ENCODE peak calls at places on chromosomes 7 and 10, in five cellular contexts. One of them, this sample, is unnamed. For H3K4me1, the result is how much of the 10 kb centered on the place peaks cover.

GRCh38 chr7:44388089-44388970 is 62.9 kb upstream of the CAMK2B start:
- DNase-seq in A549: no peak
- DNase-seq in suprapubic skin: no peak
- DNase-seq in heart left ventricle: no peak
- DNase-seq in IMR-90: no peak
- DNase-seq in this sample: no peak

GRCh38 chr7:84913731-84914130 is 273.1 kb downstream of the SEMA3D start:
- DNase-seq in heart left ventricle: no peak
- DNase-seq in IMR-90: peak
- DNase-seq in A549: no peak
- DNase-seq in suprapubic skin: no peak
- DNase-seq in this sample: no peak

GRCh38 chr7:132049462-132050304 is 493.3 kb upstream of the PODXL start:
- DNase-seq in heart left ventricle: no peak
- DNase-seq in suprapubic skin: no peak
- DNase-seq in A549: peak
- DNase-seq in IMR-90: peak
- DNase-seq in this sample: peak

GRCh38 chr10:80894339-80894791 is 356.7 kb downstream of the SH2D4B start:
- DNase-seq in A549: no peak
- DNase-seq in suprapubic skin: no peak
- DNase-seq in heart left ventricle: no peak
- DNase-seq in IMR-90: no peak
- DNase-seq in this sample: no peak

GRCh38 chr10:105774351-105774750 is 1133.3 kb downstream of the SORCS3 start:
- DNase-seq in heart left ventricle: no peak
- DNase-seq in A549: no peak
- DNase-seq in IMR-90: no peak
- DNase-seq in suprapubic skin: no peak
- DNase-seq in this sample: no peak

GRCh38 chr7:20064974-20065862 is 152.0 kb downstream of the MACC1 start:
- DNase-seq in suprapubic skin: no peak
- DNase-seq in heart left ventricle: no peak
- DNase-seq in IMR-90: peak
- DNase-seq in A549: no peak
- DNase-seq in this sample: peak

GRCh38 chr10:69467928-69468770 is 16.9 kb downstream of the TSPAN15 start:
- DNase-seq in heart left ventricle: peak
- DNase-seq in suprapubic skin: no peak
- DNase-seq in IMR-90: no peak
- DNase-seq in A549: no peak
- DNase-seq in this sample: no peak

GRCh38 chr7:73876361-73876760 is 15.4 kb downstream of the TMEM270 start:
- DNase-seq in IMR-90: no peak
- DNase-seq in A549: no peak
- DNase-seq in heart left ventricle: no peak
- DNase-seq in suprapubic skin: no peak
- DNase-seq in this sample: no peak

GRCh38 chr7:33334349-33334748 is 205.0 kb downstream of the BBS9 start:
- DNase-seq in heart left ventricle: no peak
- DNase-seq in A549: no peak
- DNase-seq in IMR-90: peak
- DNase-seq in suprapubic skin: no peak
- DNase-seq in this sample: no peak

GRCh38 chr10:550665-551460 is 138.6 kb downstream of the DIP2C start:
- DNase-seq in IMR-90: no peak
- DNase-seq in suprapubic skin: no peak
- DNase-seq in heart left ventricle: no peak
- DNase-seq in A549: no peak
- DNase-seq in this sample: no peak

GRCh38 chr7:26560857-26561256 is 269.2 kb downstream of the SNX10 start:
- DNase-seq in A549: no peak
- DNase-seq in IMR-90: no peak
- DNase-seq in suprapubic skin: no peak
- DNase-seq in heart left ventricle: no peak
- DNase-seq in this sample: no peak

GRCh38 chr7:85068796-85069195 is 118.1 kb downstream of the SEMA3D start:
- DNase-seq in IMR-90: peak
- DNase-seq in suprapubic skin: no peak
- DNase-seq in A549: no peak
- DNase-seq in heart left ventricle: no peak
- DNase-seq in this sample: no peak

GRCh38 chr10:77911535-77912123 is 14.9 kb downstream of the DLG5 start:
- DNase-seq in heart left ventricle: no peak
- DNase-seq in IMR-90: peak
- DNase-seq in A549: peak
- DNase-seq in suprapubic skin: no peak
- DNase-seq in this sample: peak

GRCh38 chr10:49351669-49352068 is 44.2 kb downstream of the DRGX start:
- DNase-seq in A549: no peak
- DNase-seq in heart left ventricle: no peak
- DNase-seq in suprapubic skin: no peak
- DNase-seq in IMR-90: no peak
- DNase-seq in this sample: no peak

GRCh38 chr7:4871056-4871680 is 9.3 kb upstream of the PAPOLB start:
- DNase-seq in IMR-90: no peak
- DNase-seq in suprapubic skin: no peak
- DNase-seq in heart left ventricle: no peak
- DNase-seq in A549: no peak
- DNase-seq in this sample: no peak

GRCh38 chr7:150324366-150324961 is 1.1 kb upstream of the ACTR3C start:
- DNase-seq in heart left ventricle: no peak
- DNase-seq in A549: no peak
- DNase-seq in IMR-90: peak
- DNase-seq in suprapubic skin: no peak
- DNase-seq in this sample: no peak

GRCh38 chr10:18542832-18543231 is 108.6 kb downstream of the NSUN6 start:
- DNase-seq in A549: no peak
- DNase-seq in suprapubic skin: no peak
- DNase-seq in heart left ventricle: no peak
- DNase-seq in IMR-90: peak
- DNase-seq in this sample: no peak

GRCh38 chr7:120665068-120665467 is 192.9 kb downstream of the TSPAN12 start:
- DNase-seq in heart left ventricle: no peak
- DNase-seq in suprapubic skin: no peak
- DNase-seq in IMR-90: no peak
- DNase-seq in A549: no peak
- DNase-seq in this sample: no peak

GRCh38 chr10:31836569-31837406 is 91.8 kb downstream of the ARHGAP12 start:
- DNase-seq in heart left ventricle: no peak
- DNase-seq in IMR-90: peak
- DNase-seq in suprapubic skin: no peak
- DNase-seq in A549: peak
- DNase-seq in this sample: no peak

GRCh38 chr7:24995466-24995865 is 15.5 kb upstream of the OSBPL3 start:
- DNase-seq in A549: no peak
- DNase-seq in suprapubic skin: no peak
- DNase-seq in heart left ventricle: no peak
- DNase-seq in IMR-90: no peak
- DNase-seq in this sample: no peak

GRCh38 chr7:71900556-71900955 is 511.6 kb downstream of the CALN1 start:
- DNase-seq in A549: no peak
- DNase-seq in heart left ventricle: no peak
- DNase-seq in suprapubic skin: no peak
- DNase-seq in IMR-90: no peak
- DNase-seq in this sample: no peak

GRCh38 chr7:149620961-149621360 is 123.4 kb upstream of the ZNF746 start:
- DNase-seq in suprapubic skin: peak
- DNase-seq in IMR-90: no peak
- DNase-seq in A549: no peak
- DNase-seq in heart left ventricle: no peak
- DNase-seq in this sample: no peak

GRCh38 chr7:28382146-28382545 is 30.2 kb upstream of the CREB5 start:
- DNase-seq in IMR-90: no peak
- DNase-seq in A549: no peak
- DNase-seq in suprapubic skin: no peak
- DNase-seq in heart left ventricle: no peak
- DNase-seq in this sample: no peak

GRCh38 chr10:84294766-84295447 is 33.5 kb upstream of the CCSER2 start:
- DNase-seq in IMR-90: peak
- DNase-seq in heart left ventricle: no peak
- DNase-seq in A549: no peak
- DNase-seq in suprapubic skin: no peak
- DNase-seq in this sample: no peak

GRCh38 chr7:81690251-81690650 is 79.6 kb downstream of the HGF start:
- DNase-seq in suprapubic skin: no peak
- DNase-seq in heart left ventricle: no peak
- DNase-seq in A549: no peak
- DNase-seq in IMR-90: no peak
- DNase-seq in this sample: no peak

GRCh38 chr10:35090162-35090954 is at the start of gene CUL2:
- DNase-seq in heart left ventricle: peak
- DNase-seq in A549: peak
- DNase-seq in IMR-90: peak
- DNase-seq in suprapubic skin: peak
- DNase-seq in this sample: peak

GRCh38 chr10:129033790-129034272 is 433.2 kb upstream of the MGMT start:
- DNase-seq in heart left ventricle: no peak
- DNase-seq in A549: no peak
- DNase-seq in IMR-90: no peak
- DNase-seq in suprapubic skin: no peak
- DNase-seq in this sample: no peak

GRCh38 chr10:48800283-48800675 is 115.6 kb downstream of the WDFY4 start:
- DNase-seq in A549: no peak
- DNase-seq in suprapubic skin: no peak
- DNase-seq in IMR-90: no peak
- DNase-seq in heart left ventricle: no peak
- DNase-seq in this sample: no peak

GRCh38 chr10:96212911-96213310 is 58.5 kb downstream of the BLNK start:
- DNase-seq in suprapubic skin: no peak
- DNase-seq in IMR-90: no peak
- DNase-seq in heart left ventricle: no peak
- DNase-seq in A549: no peak
- DNase-seq in this sample: no peak

GRCh38 chr10:96218826-96219225 is 52.5 kb downstream of the BLNK start:
- DNase-seq in IMR-90: no peak
- DNase-seq in suprapubic skin: no peak
- DNase-seq in heart left ventricle: no peak
- DNase-seq in A549: no peak
- DNase-seq in this sample: no peak

GRCh38 chr10:96211775-96212174 is 59.6 kb downstream of the BLNK start:
- DNase-seq in A549: no peak
- DNase-seq in IMR-90: no peak
- DNase-seq in suprapubic skin: no peak
- DNase-seq in heart left ventricle: no peak
- DNase-seq in this sample: no peak

GRCh38 chr10:96217711-96218110 is 53.7 kb downstream of the BLNK start:
- DNase-seq in heart left ventricle: no peak
- DNase-seq in A549: no peak
- DNase-seq in suprapubic skin: no peak
- DNase-seq in IMR-90: no peak
- DNase-seq in this sample: no peak

GRCh38 chr10:96216775-96217174 is 54.6 kb downstream of the BLNK start:
- DNase-seq in heart left ventricle: no peak
- DNase-seq in A549: no peak
- DNase-seq in suprapubic skin: no peak
- DNase-seq in IMR-90: no peak
- DNase-seq in this sample: no peak
- H3K4me1 ChIP-seq in heart left ventricle: under half
- H3K4me1 ChIP-seq in A549: under half
- H3K4me1 ChIP-seq in suprapubic skin: under half
- H3K4me1 ChIP-seq in IMR-90: under half
- H3K4me1 ChIP-seq in this sample: under half

GRCh38 chr10:5809541-5810154 is 3.6 kb downstream of the GDI2 start:
- DNase-seq in heart left ventricle: no peak
- DNase-seq in IMR-90: peak
- DNase-seq in suprapubic skin: no peak
- DNase-seq in A549: no peak
- DNase-seq in this sample: no peak
- H3K4me3 ChIP-seq in heart left ventricle: peak
- H3K4me3 ChIP-seq in IMR-90: no peak
- H3K4me3 ChIP-seq in suprapubic skin: peak
- H3K4me3 ChIP-seq in A549: no peak
- H3K4me3 ChIP-seq in this sample: no peak

GRCh38 chr10:110872984-110873569 is 1.3 kb downstream of the PDCD4 start:
- DNase-seq in A549: no peak
- DNase-seq in IMR-90: no peak
- DNase-seq in suprapubic skin: no peak
- DNase-seq in heart left ventricle: no peak
- DNase-seq in this sample: no peak

GRCh38 chr10:110876788-110877187 is 5.1 kb downstream of the PDCD4 start:
- DNase-seq in suprapubic skin: no peak
- DNase-seq in heart left ventricle: no peak
- DNase-seq in A549: no peak
- DNase-seq in IMR-90: no peak
- DNase-seq in this sample: no peak

GRCh38 chr10:110873951-110874350 is 2.2 kb downstream of the PDCD4 start:
- DNase-seq in suprapubic skin: no peak
- DNase-seq in A549: no peak
- DNase-seq in heart left ventricle: no peak
- DNase-seq in IMR-90: no peak
- DNase-seq in this sample: no peak

GRCh38 chr10:110872145-110872983 is 636 bp downstream of the PDCD4 start:
- DNase-seq in suprapubic skin: peak
- DNase-seq in A549: peak
- DNase-seq in IMR-90: peak
- DNase-seq in heart left ventricle: peak
- DNase-seq in this sample: peak

GRCh38 chr10:110876000-110876399 is 4.3 kb downstream of the PDCD4 start:
- DNase-seq in IMR-90: no peak
- DNase-seq in suprapubic skin: no peak
- DNase-seq in heart left ventricle: no peak
- DNase-seq in A549: no peak
- DNase-seq in this sample: no peak
- H3K27ac ChIP-seq in IMR-90: no peak
- H3K27ac ChIP-seq in suprapubic skin: no peak
- H3K27ac ChIP-seq in heart left ventricle: no peak
- H3K27ac ChIP-seq in A549: no peak
- H3K27ac ChIP-seq in this sample: no peak

DNA sequence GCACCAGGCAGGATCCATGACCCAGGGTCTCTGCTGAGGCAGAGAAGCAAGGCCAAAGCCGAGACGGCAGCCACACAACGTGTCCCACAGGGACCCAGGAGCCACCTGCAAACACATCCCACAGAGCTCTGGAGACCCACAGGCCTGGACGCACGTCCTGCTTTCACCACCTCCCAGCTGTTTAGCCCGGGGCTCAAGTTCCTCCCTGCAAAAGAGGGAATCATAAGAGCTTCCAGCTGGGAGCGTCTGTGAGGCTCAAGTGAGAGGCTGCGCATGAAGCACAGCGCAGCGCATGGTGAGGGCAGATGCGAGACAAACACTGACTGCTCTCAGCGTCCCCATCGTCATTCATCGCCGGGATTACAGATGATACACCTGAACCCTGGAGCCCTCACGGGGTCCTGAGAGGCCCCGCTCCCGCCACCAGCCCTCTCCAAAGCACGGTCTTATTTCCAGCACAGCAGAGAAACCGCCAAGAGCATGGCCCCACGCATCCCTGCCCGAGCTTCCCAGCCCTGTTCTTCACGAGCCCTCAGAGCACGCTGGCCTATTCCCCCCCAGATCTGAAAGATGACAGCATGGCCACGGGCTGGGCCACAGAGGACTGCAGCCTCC is 88.7 kb downstream of the MAD1L1 start:
- DNase-seq in A549: no peak
- DNase-seq in heart left ventricle: no peak
- DNase-seq in suprapubic skin: no peak
- DNase-seq in IMR-90: no peak
- DNase-seq in this sample: no peak
- H3K4me1 ChIP-seq in A549: under half
- H3K4me1 ChIP-seq in heart left ventricle: under half
- H3K4me1 ChIP-seq in suprapubic skin: under half
- H3K4me1 ChIP-seq in IMR-90: under half
- H3K4me1 ChIP-seq in this sample: under half

GRCh38 chr10:13729959-13730358 is 143.2 kb downstream of the PRPF18 start:
- DNase-seq in IMR-90: no peak
- DNase-seq in suprapubic skin: no peak
- DNase-seq in A549: no peak
- DNase-seq in heart left ventricle: no peak
- DNase-seq in this sample: no peak
- H3K4me3 ChIP-seq in IMR-90: no peak
- H3K4me3 ChIP-seq in suprapubic skin: no peak
- H3K4me3 ChIP-seq in A549: no peak
- H3K4me3 ChIP-seq in heart left ventricle: no peak
- H3K4me3 ChIP-seq in this sample: no peak